ENCODE peak calls at places on chromosomes 3 and 15, in four cellular contexts. I is kidney epithelial cell, H is stomach, E is B cell. X is an unnamed sample.

GRCh38 chr3:135018171-135018923 is 223.3 kb downstream of the EPHB1 start:
- DNase-seq in H (no peak), E (no peak), I (no peak), X (no peak)

GRCh38 chr15:34065941-34066340 is 26.9 kb upstream of the AVEN start:
- DNase-seq in E (no peak), H (no peak), I (no peak), X (no peak)

GRCh38 chr15:83713242-83713641 is 59.3 kb downstream of the ADAMTSL3 start:
- DNase-seq in E (no peak), H (no peak), I (no peak), X (no peak)

GRCh38 chr3:104886220-104886995 is 480.3 kb upstream of the ALCAM start:
- DNase-seq in I (no peak), H (no peak), E (no peak), X (no peak)

GRCh38 chr3:58646503-58646902 is 20.1 kb downstream of the FAM3D start:
- DNase-seq in H (peak), E (no peak), I (no peak), X (peak)

GRCh38 chr15:73683624-73684536 is at the start of gene CD276:
- DNase-seq in H (peak), I (peak), E (peak), X (peak)

GRCh38 chr3:134883697-134884385 is 88.8 kb downstream of the EPHB1 start:
- DNase-seq in E (no peak), I (no peak), H (no peak), X (no peak)

GRCh38 chr3:36210840-36211655 is 169.3 kb upstream of the STAC start:
- DNase-seq in I (no peak), E (no peak), H (no peak), X (no peak)

GRCh38 chr3:134533493-134533892 is 47.6 kb downstream of the CEP63 start:
- DNase-seq in E (no peak), H (no peak), I (no peak), X (no peak)

GRCh38 chr3:159144472-159144871 is 342.6 kb downstream of the MFSD1 start:
- DNase-seq in E (no peak), I (no peak), H (no peak), X (no peak)

GRCh38 chr15:82128401-82129143 is 82.8 kb upstream of the MEX3B start:
- DNase-seq in E (no peak), I (no peak), H (no peak), X (no peak)

GRCh38 chr15:63023351-63023945 is 19.1 kb upstream of the TPM1 start:
- DNase-seq in H (no peak), I (no peak), E (no peak), X (no peak)

GRCh38 chr3:161221881-161222600 is 930 bp downstream of the NMD3 start:
- DNase-seq in E (no peak), I (no peak), H (no peak), X (peak)

GRCh38 chr3:158091526-158091925 is 14.7 kb downstream of the SHOX2 start:
- DNase-seq in E (no peak), H (no peak), I (no peak), X (no peak)

GRCh38 chr15:88539441-88539840 is 7.0 kb downstream of the DET1 start:
- DNase-seq in I (no peak), H (no peak), E (no peak), X (no peak)

GRCh38 chr15:31091531-31091930 is 10.0 kb downstream of the TRPM1 start:
- DNase-seq in I (no peak), E (no peak), H (no peak), X (no peak)

GRCh38 chr15:52567886-52568568 is 803 bp downstream of the ARPP19 start:
- DNase-seq in H (peak), I (no peak), E (peak), X (peak)

GRCh38 chr3:113747719-113748046 is 848 bp downstream of the ATP6V1A start:
- DNase-seq in H (no peak), I (no peak), E (no peak), X (no peak)

GRCh38 chr3:64450396-64450956 is 225.2 kb upstream of the PRICKLE2 start:
- DNase-seq in I (no peak), H (no peak), E (no peak), X (no peak)

GRCh38 chr3:64133272-64133671 is 92.0 kb downstream of the PRICKLE2 start:
- DNase-seq in E (no peak), I (no peak), H (no peak), X (no peak)

GRCh38 chr15:70795311-70795665 is 31.9 kb upstream of the UACA start:
- DNase-seq in H (no peak), I (peak), E (no peak), X (no peak)

GRCh38 chr15:43270676-43271306 is 4.1 kb upstream of the TGM5 start:
- DNase-seq in E (peak), H (no peak), I (no peak), X (no peak)

GRCh38 chr3:107973152-107973551 is 117.7 kb downstream of the CD47 start:
- DNase-seq in H (no peak), E (no peak), I (no peak), X (no peak)

GRCh38 chr15:44101286-44101685 is 93.8 kb downstream of the FRMD5 start:
- DNase-seq in E (no peak), H (no peak), I (no peak), X (no peak)

GRCh38 chr3:72345237-72345878 is 502.9 kb downstream of the SHQ1 start:
- DNase-seq in I (no peak), H (no peak), E (no peak), X (no peak)

GRCh38 chr3:158095302-158095997 is 10.8 kb downstream of the SHOX2 start:
- DNase-seq in E (no peak), H (no peak), I (no peak), X (no peak)

GRCh38 chr3:141544697-141545096 is 57.9 kb downstream of the RASA2 start:
- DNase-seq in I (no peak), H (no peak), E (no peak), X (no peak)

GRCh38 chr3:5078151-5078550 is 43.9 kb upstream of the ARL8B start:
- DNase-seq in I (no peak), H (no peak), E (no peak), X (no peak)

GRCh38 chr3:89184596-89184995 is 77.2 kb downstream of the EPHA3 start:
- DNase-seq in H (no peak), I (no peak), E (no peak), X (no peak)

GRCh38 chr15:60966316-60966715 is 262.8 kb downstream of the RORA start:
- DNase-seq in I (no peak), H (no peak), E (no peak), X (no peak)

GRCh38 chr3:95246413-95246812 is 1183.6 kb downstream of the NSUN3 start:
- DNase-seq in I (no peak), H (no peak), E (no peak), X (no peak)

GRCh38 chr3:133964547-133964946 is 65.2 kb downstream of the SLCO2A1 start:
- DNase-seq in H (no peak), I (no peak), E (no peak), X (no peak)

GRCh38 chr15:90451215-90451850 is 63.3 kb downstream of the IQGAP1 start:
- DNase-seq in H (no peak), I (no peak), E (no peak), X (no peak)

GRCh38 chr3:122523317-122523716 is 8.6 kb upstream of the KPNA1 start:
- DNase-seq in E (no peak), H (no peak), I (no peak), X (no peak)

GRCh38 chr3:40971191-40972168 is 227.8 kb upstream of the CTNNB1 start:
- DNase-seq in I (peak), E (peak), H (peak), X (peak)

GRCh38 chr3:108324177-108324576 is 27.8 kb downstream of the HHLA2 start:
- DNase-seq in E (no peak), H (no peak), I (no peak), X (no peak)

GRCh38 chr3:149479621-149480325 is 5.3 kb downstream of the TM4SF4 start:
- DNase-seq in E (no peak), I (no peak), H (no peak), X (no peak)

GRCh38 chr3:44899683-44900367 is 25.4 kb downstream of the TGM4 start:
- DNase-seq in E (no peak), I (no peak), H (no peak), X (no peak)

GRCh38 chr15:69288531-69289311 is 10.0 kb upstream of the PAQR5 start:
- DNase-seq in H (no peak), I (no peak), E (no peak), X (no peak)

GRCh38 chr3:104646196-104646595 is 720.5 kb upstream of the ALCAM start:
- DNase-seq in I (no peak), H (no peak), E (no peak), X (no peak)

DNA sequence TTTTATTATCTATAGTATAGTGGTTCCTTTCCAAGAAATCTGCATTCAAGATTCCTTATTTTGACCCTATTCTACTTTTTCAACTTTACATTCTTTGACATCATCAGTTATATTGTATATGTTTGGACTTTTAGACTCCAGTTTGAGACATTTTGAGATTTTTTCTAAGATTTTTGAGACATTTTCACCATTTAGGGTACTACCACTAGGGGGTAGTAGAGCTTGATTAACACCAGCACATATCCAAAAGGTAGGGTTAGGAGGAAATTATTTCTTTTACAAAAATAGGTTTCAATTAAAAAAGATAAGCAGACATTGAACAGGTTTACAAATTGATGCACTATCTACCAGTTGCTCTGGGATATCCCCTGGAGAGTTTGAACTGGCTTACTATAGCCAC is 262.5 kb downstream of the SCAPER start:
- DNase-seq in I (no peak), E (no peak), H (no peak), X (no peak)
- TF ChIP-seq CTCF in I (peak), E (no peak), H (no peak), X (no peak)

GRCh38 chr3:78659386-78659987 is 1108.3 kb downstream of the ROBO1 start:
- DNase-seq in H (peak), E (no peak), I (no peak), X (peak)
- TF ChIP-seq CTCF in H (peak), E (peak), I (peak), X (peak)

DNA sequence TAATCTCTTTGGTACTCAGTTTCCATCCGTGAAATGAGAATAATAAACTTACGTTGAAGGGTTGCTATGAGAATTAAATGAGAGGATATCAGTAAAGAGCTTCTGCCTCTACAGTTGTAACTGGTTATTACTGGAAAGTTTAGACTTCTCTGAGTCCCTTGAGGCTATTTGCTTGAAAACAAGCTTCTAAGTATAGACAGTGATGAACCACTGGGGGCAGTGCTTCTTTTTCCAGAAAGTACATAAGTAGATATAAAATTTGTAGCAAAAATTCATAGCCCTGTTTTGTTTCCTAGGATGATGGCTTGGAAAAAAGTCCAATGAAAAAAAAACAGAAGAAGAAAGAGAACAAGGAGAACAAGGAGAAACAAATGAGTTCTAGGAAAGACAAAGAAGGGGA is 87.1 kb downstream of the RGMA start:
- DNase-seq in E (no peak), H (no peak), I (no peak), X (no peak)
- TF ChIP-seq CTCF in E (no peak), H (no peak), I (peak), X (no peak)

GRCh38 chr3:48410205-48411040 is 19.5 kb downstream of the PLXNB1 start:
- DNase-seq in I (no peak), H (no peak), E (no peak), X (peak)

GRCh38 chr3:48406443-48407431 is 23.1 kb downstream of the PLXNB1 start:
- DNase-seq in E (no peak), I (no peak), H (peak), X (peak)

GRCh38 chr3:48407542-48408099 is 22.3 kb downstream of the PLXNB1 start:
- DNase-seq in I (no peak), H (no peak), E (no peak), X (peak)

GRCh38 chr3:48409291-48410201 is 20.3 kb downstream of the PLXNB1 start:
- DNase-seq in E (no peak), H (no peak), I (no peak), X (peak)

GRCh38 chr3:48408823-48409281 is 21.0 kb downstream of the PLXNB1 start:
- DNase-seq in H (peak), I (no peak), E (no peak), X (peak)
- TF ChIP-seq CTCF in H (no peak), I (peak), E (no peak), X (no peak)

DNA sequence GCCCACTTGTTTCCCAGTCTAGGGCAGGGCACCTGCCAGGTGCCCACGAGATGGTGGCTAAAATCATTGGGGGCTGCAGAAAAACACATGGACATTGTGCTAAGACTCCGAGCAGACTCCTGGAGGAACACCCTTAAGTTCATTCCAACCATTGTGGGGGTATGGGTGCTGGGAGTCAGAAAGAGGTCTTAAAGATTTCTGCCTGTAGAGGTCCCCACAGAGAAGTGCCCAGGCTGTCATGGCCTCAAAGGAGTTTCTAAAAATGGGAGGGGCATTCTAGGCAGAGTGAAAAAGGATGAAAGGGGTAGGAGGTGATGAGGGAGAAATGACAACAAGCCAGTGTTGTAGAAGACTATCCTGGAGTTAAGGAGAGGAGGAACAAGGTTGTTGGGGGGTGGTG is 17.1 kb downstream of the RBP1 start:
- DNase-seq in H (no peak), E (no peak), I (no peak), X (no peak)
- TF ChIP-seq CTCF in H (no peak), E (no peak), I (peak), X (no peak)

GRCh38 chr3:177838951-177839350 is 641.7 kb upstream of the TBL1XR1 start:
- DNase-seq in E (no peak), H (no peak), I (no peak), X (no peak)

GRCh38 chr3:177836671-177837070 is 639.4 kb upstream of the TBL1XR1 start:
- DNase-seq in H (no peak), E (no peak), I (no peak), X (no peak)

GRCh38 chr3:177842743-177843734 is 645.8 kb upstream of the TBL1XR1 start:
- DNase-seq in I (no peak), E (no peak), H (no peak), X (no peak)

GRCh38 chr3:177842302-177842701 is 645.0 kb upstream of the TBL1XR1 start:
- DNase-seq in E (no peak), H (no peak), I (no peak), X (no peak)
- TF ChIP-seq CTCF in E (no peak), H (no peak), I (no peak), X (no peak)

GRCh38 chr15:75639709-75640482 is at the start of gene IMP3:
- DNase-seq in E (peak), I (peak), H (peak), X (peak)

GRCh38 chr15:75639191-75639708 is 774 bp downstream of the IMP3 start:
- DNase-seq in H (no peak), E (no peak), I (no peak), X (no peak)

GRCh38 chr15:75640483-75641175 is 605 bp upstream of the IMP3 start:
- DNase-seq in E (no peak), I (no peak), H (no peak), X (no peak)

GRCh38 chr15:75641603-75642002 is 1.6 kb upstream of the IMP3 start:
- DNase-seq in I (no peak), H (no peak), E (no peak), X (peak)

DNA sequence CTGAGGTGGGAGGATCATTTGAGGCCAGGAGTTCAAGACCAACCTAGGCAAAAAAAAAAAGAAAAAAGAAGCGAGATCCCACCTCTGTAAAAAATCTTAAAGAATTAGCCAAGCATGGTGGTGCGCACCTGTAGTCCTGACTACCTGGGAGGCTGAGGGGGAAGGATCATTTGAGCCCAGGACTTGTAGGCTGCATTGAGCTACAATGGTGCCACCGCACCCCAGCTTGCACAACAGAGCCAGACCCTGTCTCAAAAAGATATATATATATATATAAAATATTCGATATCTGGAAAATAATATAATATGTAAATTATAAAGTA is 1.1 kb upstream of the IMP3 start:
- DNase-seq in I (no peak), E (no peak), H (no peak), X (no peak)
- TF ChIP-seq CTCF in I (no peak), E (no peak), H (no peak), X (no peak)

DNA sequence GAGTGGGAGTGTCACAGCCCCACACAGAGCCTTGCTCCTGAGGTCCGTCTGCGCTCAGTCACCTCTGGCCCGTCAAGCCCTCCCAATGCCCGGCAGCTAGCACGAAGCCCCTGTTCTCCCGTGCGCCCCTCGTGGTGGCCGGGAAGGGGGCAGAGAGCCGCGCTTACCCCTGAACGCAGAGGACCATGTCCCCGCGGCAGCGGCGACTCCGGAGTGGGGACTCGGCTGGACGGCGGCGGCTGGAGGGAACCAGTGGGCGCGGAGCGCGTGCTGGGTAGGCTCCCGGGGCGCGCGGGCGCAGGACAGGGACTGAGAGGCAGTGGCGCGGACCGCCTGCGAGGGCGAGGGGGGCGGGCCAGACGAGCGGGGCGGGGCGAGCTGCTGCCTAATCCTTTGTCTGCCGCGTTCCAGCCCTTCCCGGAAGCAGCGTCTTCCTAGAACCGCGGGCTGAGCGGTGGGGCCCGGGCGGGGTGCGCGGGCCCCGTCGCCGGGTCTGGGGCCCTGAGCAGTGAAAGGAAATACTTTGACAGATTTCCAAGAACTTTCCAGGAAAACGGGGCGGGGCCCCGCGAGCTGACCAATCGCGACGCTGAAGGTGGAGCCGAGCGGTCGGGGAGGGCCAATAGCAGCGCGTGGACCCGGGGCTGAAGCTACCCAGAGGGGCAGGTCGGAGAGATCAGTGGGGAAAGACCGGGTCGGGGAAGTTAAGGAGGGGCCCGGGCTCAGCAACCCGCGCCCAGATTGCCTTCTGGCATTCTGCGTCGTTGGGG is at the start of gene CISH:
- DNase-seq in E (peak), H (peak), I (no peak), X (peak)
- TF ChIP-seq CTCF in E (peak), H (peak), I (peak), X (peak)

GRCh38 chr3:23880703-23881339 is 36.0 kb downstream of the NKIRAS1 start:
- DNase-seq in E (no peak), H (no peak), I (no peak), X (no peak)

GRCh38 chr3:23886311-23886710 is 30.5 kb downstream of the NKIRAS1 start:
- DNase-seq in H (no peak), E (no peak), I (no peak), X (no peak)

GRCh38 chr3:23882487-23882918 is 34.3 kb downstream of the NKIRAS1 start:
- DNase-seq in I (no peak), E (no peak), H (no peak), X (no peak)

GRCh38 chr3:23885210-23885609 is 31.6 kb downstream of the NKIRAS1 start:
- DNase-seq in H (no peak), I (no peak), E (no peak), X (no peak)

DNA sequence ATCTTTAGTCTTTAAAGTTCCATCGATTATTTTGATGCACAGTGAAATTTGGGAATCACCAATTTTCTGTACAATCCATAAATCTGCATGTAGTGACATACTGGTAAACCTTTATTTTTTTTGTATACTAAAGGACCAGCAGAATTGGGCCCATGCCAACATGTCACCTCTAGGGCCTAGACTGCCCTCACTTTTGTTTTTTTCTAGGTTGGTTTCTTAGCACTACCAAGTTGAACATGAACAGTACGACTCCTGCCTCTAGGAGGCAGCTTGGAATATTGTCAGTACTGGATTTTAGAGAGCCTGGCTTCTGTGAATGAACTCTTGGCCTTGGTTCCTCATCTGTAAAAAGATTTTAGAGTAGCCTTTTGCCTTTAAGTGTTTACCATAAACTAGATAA is 32.3 kb downstream of the NKIRAS1 start:
- DNase-seq in H (no peak), I (no peak), E (no peak), X (no peak)
- TF ChIP-seq CTCF in H (no peak), I (no peak), E (no peak), X (peak)